ENCODE peak calls at places on chromosome 16, in nine cellular contexts. K is astrocyte of the cerebellum; S is HEK293T; B is epithelial cell of prostate; H is activated T-helper 1 cell treated with Interleukin-2 at 50 U/mL for 16 hours; N is naive thymus-derived CD8-positive, alpha-beta T cell; R is heart left ventricle; W is effector CD4-positive, alpha-beta T cell; Q is iPS-NIHi11. O is an unnamed sample.

GRCh38 chr16:87284183-87284582 is 33.0 kb downstream of the C16orf95 start:
- DNase-seq in K (no peak), S (no peak), B (no peak), H (no peak), N (no peak), R (no peak), W (no peak), Q (no peak), O (no peak)

GRCh38 chr16:51151951-51152663 is 1.0 kb upstream of the SALL1 start:
- DNase-seq in K (peak), S (peak), B (no peak), H (no peak), N (no peak), R (peak), W (no peak), Q (peak), O (no peak)

GRCh38 chr16:2748757-2749455 is 3.5 kb upstream of the SRRM2 start:
- DNase-seq in K (no peak), S (no peak), B (no peak), H (no peak), N (no peak), R (no peak), W (no peak), Q (no peak), O (no peak)

GRCh38 chr16:30429418-30429677 is 482 bp downstream of the DCTPP1 start:
- DNase-seq in K (no peak), S (peak), B (no peak), H (no peak), N (no peak), R (no peak), W (no peak), Q (peak), O (no peak)

GRCh38 chr16:28524544-28525179 is 14.1 kb downstream of the NUPR1 start:
- DNase-seq in K (no peak), S (no peak), B (no peak), H (no peak), N (no peak), R (no peak), W (no peak), Q (no peak), O (no peak)

GRCh38 chr16:46496701-46497100 is 124.5 kb downstream of the SHCBP1 start:
- DNase-seq in K (no peak), S (no peak), B (no peak), H (no peak), N (no peak), R (no peak), W (no peak), Q (no peak), O (no peak)

GRCh38 chr16:87295661-87296531 is 21.3 kb downstream of the C16orf95 start:
- DNase-seq in K (no peak), S (no peak), B (no peak), H (no peak), N (no peak), R (no peak), W (no peak), Q (no peak), O (no peak)

GRCh38 chr16:88985521-88985920 is 8.5 kb upstream of the CBFA2T3 start:
- DNase-seq in K (no peak), S (no peak), B (no peak), H (no peak), N (no peak), R (no peak), W (no peak), Q (no peak), O (no peak)

GRCh38 chr16:87924041-87924851 is 12.1 kb downstream of the CA5A start:
- DNase-seq in K (no peak), S (no peak), B (no peak), H (no peak), N (no peak), R (no peak), W (no peak), Q (peak), O (no peak)

GRCh38 chr16:1263591-1264216 is 7.8 kb downstream of the TPSD1 start:
- DNase-seq in K (no peak), S (no peak), B (no peak), H (no peak), N (no peak), R (no peak), W (no peak), Q (no peak), O (no peak)

GRCh38 chr16:86370036-86370435 is 140.3 kb upstream of the FOXF1 start:
- DNase-seq in K (no peak), S (no peak), B (no peak), H (no peak), N (no peak), R (no peak), W (no peak), Q (no peak), O (no peak)

GRCh38 chr16:47033176-47033575 is 59.7 kb upstream of the DNAJA2 start:
- DNase-seq in K (no peak), S (no peak), B (no peak), H (no peak), N (no peak), R (no peak), W (no peak), Q (no peak), O (no peak)

GRCh38 chr16:4426021-4426684 is 485 bp downstream of the DNAJA3 start:
- DNase-seq in K (no peak), S (peak), B (no peak), H (no peak), N (no peak), R (no peak), W (no peak), Q (no peak), O (peak)

GRCh38 chr16:66714062-66714461 is 17.5 kb upstream of the CMTM4 start:
- DNase-seq in K (no peak), S (no peak), B (no peak), H (no peak), N (no peak), R (no peak), W (no peak), Q (no peak), O (no peak)

GRCh38 chr16:27639588-27640276 is 89.8 kb downstream of the KATNIP start:
- DNase-seq in K (peak), S (peak), B (peak), H (no peak), N (no peak), R (no peak), W (no peak), Q (peak), O (peak)

GRCh38 chr16:51154271-51155171 is 3.5 kb upstream of the SALL1 start:
- DNase-seq in K (no peak), S (no peak), B (no peak), H (no peak), N (no peak), R (no peak), W (no peak), Q (peak), O (no peak)

GRCh38 chr16:88706965-88707871 is 915 bp downstream of the CTU2 start:
- DNase-seq in K (no peak), S (no peak), B (no peak), H (no peak), N (no peak), R (no peak), W (no peak), Q (no peak), O (no peak)

GRCh38 chr16:86508947-86509758 is 1.2 kb upstream of the FOXF1 start:
- DNase-seq in K (peak), S (peak), B (no peak), H (no peak), N (no peak), R (peak), W (no peak), Q (no peak), O (no peak)

GRCh38 chr16:66984902-66985311 is 3.5 kb upstream of the CES4A start:
- DNase-seq in K (no peak), S (no peak), B (no peak), H (peak), N (no peak), R (no peak), W (no peak), Q (no peak), O (no peak)

GRCh38 chr16:24013733-24014645 is 178.2 kb downstream of the PRKCB start:
- DNase-seq in K (no peak), S (no peak), B (no peak), H (peak), N (peak), R (peak), W (peak), Q (no peak), O (peak)